ENCODE peak calls at places on chromosomes 1 and 21, in ten cellular contexts. Z, M, F, C, L, D, S, Q, K and V are unnamed samples.

GRCh38 chr1:241998412-241998921 is 431 bp downstream of the MAP1LC3C start:
- DNase-seq in Z (peak), M (peak), F (no peak), C (peak), L (peak), D (no peak), S (peak), Q (peak), K (peak), V (peak)

GRCh38 chr1:40120128-40120527 is 23.1 kb upstream of the PPT1 start:
- DNase-seq in Z (no peak), M (no peak), F (no peak), C (no peak), L (no peak), D (no peak), S (no peak), Q (no peak), K (no peak), V (no peak)

GRCh38 chr1:5745776-5746610 is 246.2 kb downstream of the NPHP4 start:
- DNase-seq in Z (peak), M (peak), F (peak), C (peak), L (peak), D (no peak), S (peak), Q (peak), K (peak), V (peak)

GRCh38 chr1:109822749-109823542 is 59.2 kb upstream of the EPS8L3 start:
- DNase-seq in Z (no peak), M (no peak), F (no peak), C (no peak), L (no peak), D (no peak), S (no peak), Q (no peak), K (no peak), V (no peak)

GRCh38 chr1:7048395-7048794 is 263.1 kb downstream of the CAMTA1 start:
- DNase-seq in Z (no peak), M (no peak), F (no peak), C (no peak), L (no peak), D (no peak), S (no peak), Q (no peak), K (no peak), V (no peak)

GRCh38 chr21:16579538-16579937 is 849.8 kb downstream of the USP25 start:
- DNase-seq in Z (no peak), M (no peak), F (no peak), C (no peak), L (no peak), D (no peak), S (peak), Q (no peak), K (no peak), V (no peak)

GRCh38 chr1:27530192-27530591 is 40.2 kb upstream of the WASF2 start:
- DNase-seq in Z (no peak), M (no peak), F (no peak), C (no peak), L (no peak), D (no peak), S (no peak), Q (no peak), K (no peak), V (no peak)

GRCh38 chr1:18201997-18202719 is 94.6 kb downstream of the IGSF21 start:
- DNase-seq in Z (no peak), M (no peak), F (no peak), C (no peak), L (no peak), D (no peak), S (no peak), Q (no peak), K (no peak), V (no peak)

GRCh38 chr21:25421327-25422028 is 185.8 kb downstream of the MRPL39 start:
- DNase-seq in Z (peak), M (peak), F (peak), C (peak), L (peak), D (no peak), S (peak), Q (no peak), K (peak), V (peak)
- TF ChIP-seq CTCF in Z (peak), M (peak), F (peak), C (peak), L (peak), D (peak), S (peak), Q (no peak), K (peak), V (peak)

GRCh38 chr1:98881911-98882310 is 122.8 kb downstream of the PLPPR5 start:
- DNase-seq in Z (no peak), M (peak), F (no peak), C (no peak), L (no peak), D (no peak), S (no peak), Q (no peak), K (no peak), V (no peak)
- TF ChIP-seq CTCF in Z (no peak), M (no peak), F (no peak), C (no peak), L (no peak), D (no peak), S (no peak), Q (no peak), K (no peak), V (no peak)

GRCh38 chr1:66758247-66758755 is 6.0 kb downstream of the DYNLT5 start:
- DNase-seq in Z (no peak), M (no peak), F (no peak), C (no peak), L (no peak), D (no peak), S (no peak), Q (no peak), K (no peak), V (peak)

GRCh38 chr1:66757740-66758139 is 5.5 kb downstream of the DYNLT5 start:
- DNase-seq in Z (no peak), M (no peak), F (no peak), C (no peak), L (no peak), D (no peak), S (no peak), Q (no peak), K (no peak), V (no peak)

GRCh38 chr1:66760506-66760905 is 8.2 kb downstream of the DYNLT5 start:
- DNase-seq in Z (no peak), M (no peak), F (no peak), C (no peak), L (no peak), D (no peak), S (no peak), Q (no peak), K (no peak), V (no peak)

GRCh38 chr1:66764994-66765578 is 12.8 kb downstream of the DYNLT5 start:
- DNase-seq in Z (no peak), M (peak), F (peak), C (peak), L (peak), D (no peak), S (peak), Q (no peak), K (peak), V (peak)

GRCh38 chr1:66761273-66761672 is 9.0 kb downstream of the DYNLT5 start:
- DNase-seq in Z (no peak), M (peak), F (peak), C (no peak), L (no peak), D (no peak), S (peak), Q (no peak), K (no peak), V (no peak)
- TF ChIP-seq CTCF in Z (no peak), M (no peak), F (peak), C (no peak), L (no peak), D (no peak), S (peak), Q (no peak), K (no peak), V (no peak)

GRCh38 chr1:12275370-12275769 is 45.5 kb downstream of the VPS13D start:
- DNase-seq in Z (peak), M (peak), F (no peak), C (peak), L (no peak), D (no peak), S (peak), Q (no peak), K (no peak), V (peak)
- TF ChIP-seq CTCF in Z (peak), M (peak), F (peak), C (peak), L (peak), D (peak), S (peak), Q (no peak), K (peak), V (peak)

DNA sequence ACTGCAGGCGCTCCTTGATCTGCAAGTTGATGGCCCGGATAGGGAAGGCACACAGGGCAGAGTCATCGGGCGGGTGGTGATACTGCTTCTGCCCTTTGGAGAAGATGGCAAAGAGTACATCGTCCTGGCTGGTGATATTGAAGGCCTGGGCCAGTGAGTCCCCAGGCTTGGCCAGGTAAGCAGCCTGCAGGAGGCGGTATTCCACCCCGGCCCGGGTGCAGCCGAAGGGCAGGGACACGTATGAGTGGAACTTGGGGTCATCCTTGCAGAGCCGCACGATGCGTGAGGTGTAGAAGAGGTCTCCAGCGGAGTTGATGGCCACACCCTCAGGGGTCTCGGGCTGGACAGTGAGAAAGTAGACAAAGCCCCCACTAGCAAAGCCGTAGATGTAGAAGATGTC is 27.4 kb downstream of the PLXNA2 start:
- DNase-seq in Z (no peak), M (no peak), F (no peak), C (no peak), L (no peak), D (no peak), S (no peak), Q (no peak), K (no peak), V (no peak)
- TF ChIP-seq CTCF in Z (no peak), M (no peak), F (no peak), C (no peak), L (no peak), D (no peak), S (no peak), Q (no peak), K (no peak), V (no peak)

DNA sequence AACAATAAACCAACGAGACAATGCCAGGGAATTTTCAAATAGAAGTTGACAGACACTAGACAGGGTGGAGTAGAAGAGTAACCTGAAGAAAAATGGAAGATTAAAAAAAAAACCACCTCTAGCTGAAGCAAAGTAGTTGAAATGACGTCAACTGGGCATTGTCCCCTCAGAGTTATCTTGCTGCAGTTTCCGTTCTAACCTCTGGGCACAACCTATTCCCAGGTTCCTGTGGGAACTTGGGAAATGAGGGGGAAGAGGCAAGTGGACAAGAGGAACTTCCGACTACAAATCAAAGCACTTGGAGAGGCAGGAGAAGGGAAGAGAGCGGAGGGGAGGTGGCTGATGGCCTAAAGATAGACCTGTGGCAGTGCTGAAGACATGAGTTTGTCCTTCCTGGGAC is 66.3 kb downstream of the PLPP3 start:
- DNase-seq in Z (no peak), M (no peak), F (no peak), C (no peak), L (no peak), D (no peak), S (no peak), Q (no peak), K (no peak), V (no peak)
- TF ChIP-seq CTCF in Z (no peak), M (no peak), F (no peak), C (no peak), L (no peak), D (no peak), S (no peak), Q (no peak), K (no peak), V (no peak)

GRCh38 chr21:27366846-27367245 is 400.0 kb upstream of the ADAMTS5 start:
- DNase-seq in Z (no peak), M (no peak), F (no peak), C (no peak), L (no peak), D (no peak), S (no peak), Q (no peak), K (no peak), V (no peak)

GRCh38 chr21:27365394-27365793 is 398.5 kb upstream of the ADAMTS5 start:
- DNase-seq in Z (no peak), M (no peak), F (no peak), C (no peak), L (peak), D (no peak), S (no peak), Q (no peak), K (no peak), V (no peak)

GRCh38 chr21:27359141-27359540 is 392.3 kb upstream of the ADAMTS5 start:
- DNase-seq in Z (no peak), M (no peak), F (peak), C (no peak), L (peak), D (no peak), S (peak), Q (no peak), K (no peak), V (no peak)

GRCh38 chr21:27363719-27364479 is 397.0 kb upstream of the ADAMTS5 start:
- DNase-seq in Z (no peak), M (no peak), F (no peak), C (no peak), L (no peak), D (no peak), S (no peak), Q (no peak), K (no peak), V (no peak)

DNA sequence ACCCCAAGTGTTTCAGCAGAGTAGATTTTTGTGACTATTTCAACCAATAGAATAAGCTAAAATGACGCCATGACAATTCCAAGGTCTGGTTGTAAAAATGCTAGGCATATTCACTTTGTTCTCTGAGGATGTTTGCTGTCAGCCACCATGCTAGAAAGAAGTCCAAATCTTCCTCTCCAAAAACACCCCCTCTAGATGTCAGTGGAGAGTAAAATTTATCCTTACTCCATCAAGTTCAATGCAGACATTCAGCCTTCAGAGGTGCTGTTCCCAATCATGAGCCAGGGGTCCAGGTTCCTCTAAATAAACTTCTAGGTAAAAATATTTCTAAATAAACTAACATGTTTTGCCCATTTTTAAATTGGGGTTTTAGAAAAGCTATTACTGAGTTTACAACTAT is 395.4 kb upstream of the ADAMTS5 start:
- DNase-seq in Z (no peak), M (peak), F (no peak), C (no peak), L (no peak), D (no peak), S (peak), Q (no peak), K (no peak), V (no peak)
- TF ChIP-seq CTCF in Z (no peak), M (no peak), F (peak), C (no peak), L (peak), D (no peak), S (peak), Q (no peak), K (no peak), V (no peak)

DNA sequence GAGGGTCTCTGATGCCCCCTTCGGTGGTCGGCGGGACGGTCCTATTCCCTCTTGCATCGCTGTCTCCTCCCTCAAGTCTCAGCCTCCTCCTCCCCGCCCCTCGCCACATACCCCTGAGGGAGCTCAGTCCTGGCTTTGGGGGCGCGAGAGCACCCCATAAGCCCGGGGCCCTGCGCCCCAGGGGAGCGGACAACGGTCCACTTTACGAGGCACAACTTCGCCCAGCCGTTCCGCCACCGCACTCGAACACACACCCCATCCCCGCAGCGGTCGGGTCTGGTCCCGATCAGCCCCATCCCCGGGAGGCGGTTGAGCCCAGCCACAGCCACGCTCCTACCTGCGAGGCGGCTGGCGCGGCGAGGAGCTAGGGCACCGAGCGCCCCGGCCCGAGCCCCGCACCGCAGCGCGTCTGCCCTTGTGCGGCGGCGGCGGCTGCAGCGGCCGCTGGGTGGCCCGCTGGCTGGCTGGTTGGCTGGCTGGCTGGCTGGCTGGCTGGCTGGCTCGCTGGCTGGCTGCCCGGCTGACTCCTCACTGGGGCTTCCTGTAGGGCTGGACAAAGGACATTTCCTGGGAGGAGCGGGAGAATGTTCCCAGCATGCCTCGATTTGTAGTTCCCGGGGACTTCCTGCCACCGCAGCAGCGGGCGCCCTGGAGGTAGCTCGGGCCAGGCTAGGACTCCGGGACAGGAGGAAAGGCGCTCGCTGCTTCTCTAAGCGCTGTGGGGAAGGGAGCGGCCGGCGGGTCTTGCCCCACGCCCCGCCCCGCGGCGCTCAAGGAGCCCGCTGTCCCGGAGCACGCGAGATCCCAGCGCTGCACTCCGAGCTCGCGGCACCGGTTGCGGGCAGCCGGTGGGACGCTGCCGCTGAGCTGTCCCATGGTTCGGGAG is at the start of gene ZNF697:
- DNase-seq in Z (peak), M (peak), F (peak), C (no peak), L (peak), D (peak), S (peak), Q (peak), K (peak), V (peak)
- TF ChIP-seq CTCF in Z (no peak), M (peak), F (peak), C (no peak), L (peak), D (peak), S (peak), Q (no peak), K (peak), V (peak)

GRCh38 chr1:100034465-100034864 is 64.7 kb downstream of the SLC35A3 start:
- DNase-seq in Z (peak), M (peak), F (no peak), C (no peak), L (peak), D (no peak), S (peak), Q (no peak), K (no peak), V (peak)
- TF ChIP-seq CTCF in Z (peak), M (peak), F (peak), C (peak), L (peak), D (no peak), S (peak), Q (no peak), K (peak), V (peak)

GRCh38 chr1:92790081-92790480 is 5.2 kb upstream of the EVI5 start:
- DNase-seq in Z (no peak), M (no peak), F (no peak), C (no peak), L (no peak), D (no peak), S (no peak), Q (no peak), K (no peak), V (no peak)

GRCh38 chr1:92784051-92784638 is 763 bp downstream of the EVI5 start:
- DNase-seq in Z (no peak), M (peak), F (no peak), C (peak), L (no peak), D (no peak), S (peak), Q (peak), K (no peak), V (peak)

GRCh38 chr1:92786298-92786901 is 1.5 kb upstream of the EVI5 start:
- DNase-seq in Z (no peak), M (peak), F (no peak), C (no peak), L (no peak), D (no peak), S (no peak), Q (no peak), K (no peak), V (no peak)

GRCh38 chr1:92790867-92791266 is 6.0 kb upstream of the EVI5 start:
- DNase-seq in Z (no peak), M (no peak), F (no peak), C (no peak), L (no peak), D (no peak), S (no peak), Q (no peak), K (no peak), V (no peak)

GRCh38 chr1:92784639-92785500 is at the start of gene EVI5:
- DNase-seq in Z (peak), M (peak), F (peak), C (peak), L (peak), D (peak), S (peak), Q (peak), K (peak), V (peak)
- TF ChIP-seq CTCF in Z (no peak), M (no peak), F (no peak), C (no peak), L (no peak), D (no peak), S (no peak), Q (no peak), K (no peak), V (no peak)